ENCODE peak calls at places on chromosomes 5 and 9, in six cellular contexts. W is K562, N is HepG2, C is SK-N-SH, U is HCT116, Y is GM12878. Q is an unnamed sample.

GRCh38 chr5:113493446-113493845 is 5.2 kb upstream of the MCC start:
- DNase-seq in W (no peak), N (no peak), C (no peak), U (no peak), Y (no peak), Q (no peak)

GRCh38 chr9:111284703-111285102 is 45.3 kb downstream of the OR2K2 start:
- DNase-seq in W (no peak), N (no peak), C (no peak), U (no peak), Y (no peak), Q (no peak)

GRCh38 chr5:149459891-149460290 is 80.8 kb upstream of the IL17B start:
- DNase-seq in W (no peak), N (no peak), C (no peak), U (no peak), Y (no peak), Q (no peak)

GRCh38 chr5:138668981-138669380 is 84.2 kb upstream of the CTNNA1 start:
- DNase-seq in W (no peak), N (no peak), C (no peak), U (no peak), Y (no peak), Q (no peak)

GRCh38 chr9:137167752-137168574 is 1.9 kb downstream of the LRRC26 start:
- DNase-seq in W (peak; percentile 69), N (no peak), C (peak; percentile 82), U (no peak), Y (no peak), Q (peak; percentile 64)

GRCh38 chr5:33369470-33370134 is 71.2 kb upstream of the TARS1 start:
- DNase-seq in W (no peak), N (no peak), C (no peak), U (no peak), Y (no peak), Q (no peak)

GRCh38 chr5:145943674-145944121 is 7.3 kb downstream of the SH3RF2 start:
- DNase-seq in W (no peak), N (no peak), C (no peak), U (peak; percentile 23), Y (no peak), Q (no peak)

GRCh38 chr5:123086376-123087055 is 2.5 kb upstream of the PRDM6 start:
- DNase-seq in W (no peak), N (no peak), C (peak; percentile 52), U (no peak), Y (no peak), Q (peak; percentile 67)

GRCh38 chr5:178108966-178109365 is 4.4 kb upstream of the N4BP3 start:
- DNase-seq in W (no peak), N (no peak), C (no peak), U (no peak), Y (no peak), Q (no peak)

GRCh38 chr9:105656131-105656921 is 5.9 kb upstream of the TAL2 start:
- DNase-seq in W (peak; percentile 83), N (no peak), C (peak; percentile 86), U (no peak), Y (no peak), Q (peak; percentile 75)

GRCh38 chr5:1161832-1162229 is 39.6 kb upstream of the SLC6A19 start:
- DNase-seq in W (no peak), N (no peak), C (peak; percentile 88), U (no peak), Y (no peak), Q (no peak)

GRCh38 chr5:178231736-178232123 is 872 bp downstream of the PHYKPL start:
- DNase-seq in W (no peak), N (no peak), C (no peak), U (no peak), Y (no peak), Q (no peak)

GRCh38 chr5:124631874-124632550 is 114.4 kb downstream of the ZNF608 start:
- DNase-seq in W (no peak), N (no peak), C (no peak), U (no peak), Y (no peak), Q (peak; percentile 63)

GRCh38 chr9:78393932-78394331 is 97.0 kb downstream of the PSAT1 start:
- DNase-seq in W (no peak), N (no peak), C (no peak), U (no peak), Y (no peak), Q (peak; percentile 47)

GRCh38 chr5:176296-176823 is 14.9 kb upstream of the LRRC14B start:
- DNase-seq in W (no peak), N (no peak), C (no peak), U (no peak), Y (no peak), Q (no peak)

GRCh38 chr9:114178076-114178475 is 22.7 kb downstream of the COL27A1 start:
- DNase-seq in W (no peak), N (no peak), C (no peak), U (no peak), Y (no peak), Q (no peak)

GRCh38 chr9:133584559-133585476 is 24.4 kb downstream of the FAM163B start:
- DNase-seq in W (no peak), N (no peak), C (peak; percentile 68), U (no peak), Y (no peak), Q (peak; percentile 69)

GRCh38 chr5:54397420-54397819 is 58.1 kb upstream of the HSPB3 start:
- DNase-seq in W (no peak), N (no peak), C (no peak), U (no peak), Y (no peak), Q (no peak)

GRCh38 chr5:95631991-95632675 is 12.2 kb downstream of the GPR150 start:
- DNase-seq in W (peak; percentile 29), N (peak; percentile 24), C (no peak), U (no peak), Y (no peak), Q (no peak)

GRCh38 chr9:70566066-70566465 is 151.6 kb upstream of the KLF9 start:
- DNase-seq in W (no peak), N (no peak), C (no peak), U (no peak), Y (no peak), Q (no peak)

GRCh38 chr5:141841376-141841775 is 36.8 kb downstream of the PCDH1 start:
- DNase-seq in W (no peak), N (no peak), C (no peak), U (no peak), Y (no peak), Q (no peak)

GRCh38 chr5:123193176-123193575 is 104.1 kb downstream of the PRDM6 start:
- DNase-seq in W (no peak), N (no peak), C (no peak), U (no peak), Y (no peak), Q (no peak)

GRCh38 chr5:139446956-139447779 is 7.8 kb upstream of the DNAJC18 start:
- DNase-seq in W (no peak), N (no peak), C (no peak), U (no peak), Y (peak; percentile 87), Q (no peak)

GRCh38 chr5:112586596-112587062 is 151.1 kb upstream of the APC start:
- DNase-seq in W (peak; percentile 60), N (peak; percentile 58), C (no peak), U (no peak), Y (peak; percentile 21), Q (peak; percentile 48)

GRCh38 chr5:133006653-133007052 is 19.7 kb downstream of the ZCCHC10 start:
- DNase-seq in W (no peak), N (peak; percentile 81), C (no peak), U (no peak), Y (no peak), Q (no peak)

GRCh38 chr5:75640395-75640794 is 29.1 kb downstream of the ANKDD1B start:
- DNase-seq in W (no peak), N (no peak), C (no peak), U (peak; percentile 4), Y (no peak), Q (no peak)

GRCh38 chr9:128271512-128271911 is 4.3 kb downstream of the GOLGA2 start:
- DNase-seq in W (no peak), N (no peak), C (no peak), U (no peak), Y (no peak), Q (no peak)

GRCh38 chr9:35569206-35569605 is 35.9 kb upstream of the TESK1 start:
- DNase-seq in W (no peak), N (no peak), C (no peak), U (no peak), Y (peak; percentile 21), Q (no peak)

GRCh38 chr9:35574578-35575104 is 30.4 kb upstream of the TESK1 start:
- DNase-seq in W (no peak), N (no peak), C (no peak), U (no peak), Y (no peak), Q (no peak)

GRCh38 chr9:35568196-35568595 is 36.9 kb upstream of the TESK1 start:
- DNase-seq in W (no peak), N (no peak), C (no peak), U (no peak), Y (no peak), Q (no peak)

GRCh38 chr9:35571113-35571512 is 33.9 kb upstream of the TESK1 start:
- DNase-seq in W (no peak), N (no peak), C (no peak), U (no peak), Y (no peak), Q (no peak)

GRCh38 chr9:35570709-35571108 is 34.4 kb upstream of the TESK1 start:
- DNase-seq in W (no peak), N (no peak), C (no peak), U (no peak), Y (peak; percentile 9), Q (no peak)
- TF ChIP-seq REST in W (no peak), N (no peak), C (no peak), U (no peak), Y (no peak), Q (no peak)

GRCh38 chr5:91381134-91381773 is 1.9 kb downstream of the ARRDC3 start:
- DNase-seq in W (no peak), N (no peak), C (no peak), U (no peak), Y (no peak), Q (no peak)

GRCh38 chr5:91383027-91383955 is at the start of gene ARRDC3:
- DNase-seq in W (peak; percentile 92), N (peak; percentile 94), C (peak; percentile 87), U (peak; percentile 88), Y (peak; percentile 82), Q (peak; percentile 97)

GRCh38 chr5:91383956-91384300 is 811 bp upstream of the ARRDC3 start:
- DNase-seq in W (peak; percentile 26), N (peak; percentile 1), C (no peak), U (no peak), Y (peak; percentile 25), Q (peak; percentile 38)

GRCh38 chr5:91381774-91382492 is 1.2 kb downstream of the ARRDC3 start:
- DNase-seq in W (peak; percentile 72), N (peak; percentile 71), C (peak; percentile 69), U (peak; percentile 63), Y (peak; percentile 41), Q (peak; percentile 90)

GRCh38 chr5:91382530-91383026 is 539 bp downstream of the ARRDC3 start:
- DNase-seq in W (peak; percentile 10), N (peak; percentile 22), C (no peak), U (no peak), Y (peak; percentile 31), Q (peak; percentile 49)
- TF ChIP-seq CTCF in W (no peak), N (no peak), C (no peak), U (no peak), Y (no peak), Q (no peak)

GRCh38 chr9:120974181-120974580 is 47.6 kb upstream of the TRAF1 start:
- DNase-seq in W (no peak), N (no peak), C (no peak), U (no peak), Y (no peak), Q (no peak)
- H2AFZ ChIP-seq in W (no peak overlapping the region), N (no peak overlapping the region), C (no peak overlapping the region), U (no peak overlapping the region), Y (no peak overlapping the region), Q (peak overlapping the region; percentile 11)

GRCh38 chr5:16936150-16937022 is at the start of gene MYO10:
- DNase-seq in W (peak; percentile 87), N (no peak), C (peak; percentile 95), U (no peak), Y (no peak), Q (peak; percentile 81)
- TF ChIP-seq REST in W (no peak), N (no peak), C (no peak), U (no peak), Y (no peak), Q (no peak)